ENCODE peak calls at places on chromosomes 11 and 22, in four cellular contexts. T, E, D and P are unnamed samples.

GRCh38 chr22:28442951-28443876 is 236.4 kb downstream of the TTC28 start:
- DNase-seq in D (no peak), T (peak; percentile 36), E (peak; percentile 36), P (no peak)

GRCh38 chr11:67303989-67304411 is 670 bp downstream of the SSH3 start:
- DNase-seq in T (no peak), D (no peak), E (no peak), P (no peak)

GRCh38 chr22:29079218-29079901 is 6.5 kb downstream of the KREMEN1 start:
- DNase-seq in E (no peak), T (no peak), D (no peak), P (no peak)

GRCh38 chr11:34512810-34513673 is 552 bp downstream of the ELF5 start:
- DNase-seq in E (peak; percentile 54), D (no peak), T (peak; percentile 18), P (peak; percentile 6)

GRCh38 chr22:20238567-20239062 is 29.5 kb downstream of the RTN4R start:
- DNase-seq in E (peak; percentile 73), D (no peak), T (peak; percentile 51), P (no peak)

GRCh38 chr11:34970480-34970879 is 54.1 kb downstream of the PDHX start:
- DNase-seq in T (no peak), D (no peak), E (no peak), P (no peak)

GRCh38 chr22:20155330-20156041 is 4.6 kb upstream of the CCDC188 start:
- DNase-seq in T (no peak), E (peak; percentile 28), D (no peak), P (no peak)

GRCh38 chr22:23673826-23674690 is 16.8 kb upstream of the RGL4 start:
- DNase-seq in E (no peak), D (no peak), T (no peak), P (no peak)

GRCh38 chr11:122103366-122103765 is 12.6 kb downstream of the BLID start:
- DNase-seq in T (no peak), D (no peak), E (no peak), P (no peak)

GRCh38 chr11:92869716-92870115 is 99.7 kb upstream of the MTNR1B start:
- DNase-seq in T (no peak), D (no peak), E (no peak), P (no peak)

GRCh38 chr11:119422505-119423416 is at the start of gene THY1:
- DNase-seq in D (no peak), T (no peak), E (no peak), P (no peak)

GRCh38 chr11:45653277-45653676 is 12.1 kb downstream of the CHST1 start:
- DNase-seq in E (no peak), T (no peak), D (no peak), P (no peak)

GRCh38 chr11:84969103-84969502 is 658.0 kb downstream of the DLG2 start:
- DNase-seq in T (no peak), D (no peak), E (no peak), P (no peak)

GRCh38 chr22:19149047-19149883 is 827 bp downstream of the GSC2 start:
- DNase-seq in D (no peak), T (peak; percentile 32), E (peak; percentile 67), P (no peak)

GRCh38 chr22:41177626-41178424 is 27.3 kb upstream of the L3MBTL2 start:
- DNase-seq in T (no peak), E (no peak), D (no peak), P (no peak)

GRCh38 chr11:85663080-85663729 is 1.7 kb downstream of the CREBZF start:
- DNase-seq in D (no peak), T (no peak), E (no peak), P (no peak)

GRCh38 chr11:1162153-1162497 is 4.4 kb downstream of the MUC5AC start:
- DNase-seq in E (no peak), D (no peak), T (no peak), P (no peak)

GRCh38 chr11:6418199-6418957 is 516 bp downstream of the APBB1 start:
- DNase-seq in T (peak; percentile 16), E (no peak), D (no peak), P (no peak)

GRCh38 chr11:134950692-134951304 is 538.8 kb upstream of the B3GAT1 start:
- DNase-seq in E (no peak), D (no peak), T (no peak), P (no peak)

GRCh38 chr11:65417702-65418430 is 4.7 kb upstream of the NEAT1 start:
- DNase-seq in T (peak; percentile 49), E (peak; percentile 52), D (no peak), P (no peak)

GRCh38 chr11:1947592-1948237 is 583 bp downstream of the MRPL23 start:
- DNase-seq in E (no peak), T (no peak), D (no peak), P (no peak)

GRCh38 chr11:95074806-95075563 is 8.3 kb downstream of the SRSF8 start:
- DNase-seq in D (no peak), T (no peak), E (no peak), P (no peak)

GRCh38 chr11:116829525-116830183 is at the start of gene APOC3:
- DNase-seq in T (no peak), D (no peak), E (no peak), P (no peak)

GRCh38 chr11:1714908-1715885 is 18.2 kb downstream of the KRTAP5-6 start:
- DNase-seq in T (no peak), D (no peak), E (no peak), P (no peak)

GRCh38 chr11:33168605-33169240 is 7.4 kb upstream of the CSTF3 start:
- DNase-seq in D (no peak), E (no peak), T (no peak), P (no peak)

GRCh38 chr11:71548716-71549151 is 514 bp downstream of the KRTAP5-9 start:
- DNase-seq in T (no peak), E (no peak), D (no peak), P (no peak)

GRCh38 chr11:74388678-74389327 is 9.4 kb downstream of the PGM2L1 start:
- DNase-seq in E (peak; percentile 80), T (peak; percentile 68), D (peak; percentile 58), P (peak; percentile 42)

GRCh38 chr11:10401275-10401674 is 53.8 kb upstream of the AMPD3 start:
- DNase-seq in E (no peak), T (no peak), D (no peak), P (no peak)

GRCh38 chr11:120021978-120022377 is 115.9 kb downstream of the TRIM29 start:
- DNase-seq in D (no peak), T (no peak), E (no peak), P (no peak)

GRCh38 chr11:7019500-7020182 is 505 bp downstream of the ZNF214 start:
- DNase-seq in D (no peak), E (no peak), T (no peak), P (no peak)

GRCh38 chr22:40808018-40808841 is 10.9 kb downstream of the SLC25A17 start:
- DNase-seq in E (no peak), D (no peak), T (no peak), P (no peak)

GRCh38 chr11:122981388-122982264 is at the start of gene BSX:
- DNase-seq in D (peak; percentile 5), T (peak; percentile 41), E (peak; percentile 63), P (no peak)

GRCh38 chr22:26734339-26735018 is 77.1 kb downstream of the MIAT start:
- DNase-seq in D (no peak), E (no peak), T (no peak), P (no peak)

GRCh38 chr22:32545801-32546200 is 71.2 kb downstream of the FBXO7 start:
- DNase-seq in T (no peak), E (no peak), D (no peak), P (no peak)

GRCh38 chr11:83571301-83571700 is 285.1 kb upstream of the CCDC90B start:
- DNase-seq in T (no peak), E (no peak), D (no peak), P (no peak)

GRCh38 chr11:100735949-100736675 is 49.0 kb downstream of the ARHGAP42 start:
- DNase-seq in T (no peak), E (no peak), D (no peak), P (no peak)

GRCh38 chr22:41576877-41577276 is 12.8 kb downstream of the PMM1 start:
- DNase-seq in E (peak; percentile 56), T (peak; percentile 27), D (no peak), P (no peak)

GRCh38 chr22:28112548-28113043 is 193.5 kb upstream of the PITPNB start:
- DNase-seq in E (no peak), T (no peak), D (no peak), P (no peak)

GRCh38 chr11:79906189-79906588 is 465.4 kb upstream of the TENM4 start:
- DNase-seq in T (no peak), E (no peak), D (no peak), P (no peak)

GRCh38 chr11:68127791-68128681 is 6.8 kb upstream of the CHKA start:
- DNase-seq in E (no peak), T (no peak), D (no peak), P (no peak)